ENCODE peak calls at places on chromosomes 11 and 22, in seven cellular contexts. One of them, this sample, is unnamed.
A peak's percentile ranks its signal among the peaks of the same experiment; 100 is the strongest.

GRCh38 chr11:120335596-120335927 is 651 bp upstream of the ARHGEF12 start:
- DNase-seq in uterus: no peak
- DNase-seq in transverse colon: no peak
- DNase-seq in substantia nigra: no peak
- DNase-seq in GM23248: peak; percentile 54
- DNase-seq in caudate nucleus: no peak
- DNase-seq in body of pancreas: peak; percentile 47
- DNase-seq in this sample: no peak

GRCh38 chr11:106524446-106524845 is 447.0 kb downstream of the AASDHPPT start:
- DNase-seq in uterus: no peak
- DNase-seq in transverse colon: no peak
- DNase-seq in substantia nigra: no peak
- DNase-seq in GM23248: no peak
- DNase-seq in caudate nucleus: no peak
- DNase-seq in body of pancreas: no peak
- DNase-seq in this sample: no peak

GRCh38 chr11:79430280-79430679 is 10.6 kb downstream of the TENM4 start:
- DNase-seq in uterus: no peak
- DNase-seq in transverse colon: no peak
- DNase-seq in substantia nigra: no peak
- DNase-seq in GM23248: no peak
- DNase-seq in caudate nucleus: no peak
- DNase-seq in body of pancreas: no peak
- DNase-seq in this sample: no peak

GRCh38 chr11:70739811-70740474 is 341.6 kb downstream of the CTTN start:
- DNase-seq in uterus: no peak
- DNase-seq in transverse colon: no peak
- DNase-seq in substantia nigra: no peak
- DNase-seq in GM23248: no peak
- DNase-seq in caudate nucleus: no peak
- DNase-seq in body of pancreas: peak; percentile 5
- DNase-seq in this sample: no peak

GRCh38 chr11:71458146-71459070 is 5.4 kb downstream of the NADSYN1 start:
- DNase-seq in uterus: no peak
- DNase-seq in transverse colon: no peak
- DNase-seq in substantia nigra: no peak
- DNase-seq in GM23248: no peak
- DNase-seq in caudate nucleus: no peak
- DNase-seq in body of pancreas: no peak
- DNase-seq in this sample: no peak

GRCh38 chr11:118614511-118614910 is 7.1 kb downstream of the PHLDB1 start:
- DNase-seq in uterus: no peak
- DNase-seq in transverse colon: no peak
- DNase-seq in substantia nigra: no peak
- DNase-seq in GM23248: no peak
- DNase-seq in caudate nucleus: no peak
- DNase-seq in body of pancreas: peak; percentile 5
- DNase-seq in this sample: no peak

GRCh38 chr11:15638386-15638787 is 523.7 kb downstream of the INSC start:
- DNase-seq in uterus: no peak
- DNase-seq in transverse colon: no peak
- DNase-seq in substantia nigra: no peak
- DNase-seq in GM23248: no peak
- DNase-seq in caudate nucleus: no peak
- DNase-seq in body of pancreas: no peak
- DNase-seq in this sample: no peak

GRCh38 chr22:42608481-42609361 is 6.0 kb downstream of the POLDIP3 start:
- DNase-seq in uterus: no peak
- DNase-seq in transverse colon: no peak
- DNase-seq in substantia nigra: peak; percentile 47
- DNase-seq in GM23248: peak; percentile 74
- DNase-seq in caudate nucleus: no peak
- DNase-seq in body of pancreas: no peak
- DNase-seq in this sample: no peak

GRCh38 chr11:33002143-33002542 is 13.5 kb upstream of the DEPDC7 start:
- DNase-seq in uterus: no peak
- DNase-seq in transverse colon: no peak
- DNase-seq in substantia nigra: no peak
- DNase-seq in GM23248: no peak
- DNase-seq in caudate nucleus: no peak
- DNase-seq in body of pancreas: no peak
- DNase-seq in this sample: no peak

GRCh38 chr11:71519546-71519945 is 7.5 kb upstream of the KRTAP5-7 start:
- DNase-seq in uterus: no peak
- DNase-seq in transverse colon: no peak
- DNase-seq in substantia nigra: no peak
- DNase-seq in GM23248: no peak
- DNase-seq in caudate nucleus: no peak
- DNase-seq in body of pancreas: no peak
- DNase-seq in this sample: no peak

GRCh38 chr11:70733327-70734325 is 335.3 kb downstream of the CTTN start:
- DNase-seq in uterus: no peak
- DNase-seq in transverse colon: no peak
- DNase-seq in substantia nigra: no peak
- DNase-seq in GM23248: no peak
- DNase-seq in caudate nucleus: no peak
- DNase-seq in body of pancreas: no peak
- DNase-seq in this sample: no peak

GRCh38 chr11:10622957-10623787 is 54.7 kb upstream of the LYVE1 start:
- DNase-seq in uterus: no peak
- DNase-seq in transverse colon: no peak
- DNase-seq in substantia nigra: no peak
- DNase-seq in GM23248: no peak
- DNase-seq in caudate nucleus: no peak
- DNase-seq in body of pancreas: no peak
- DNase-seq in this sample: no peak

GRCh38 chr11:112590778-112591177 is 330.1 kb upstream of the PLET1 start:
- DNase-seq in uterus: peak; percentile 50
- DNase-seq in transverse colon: no peak
- DNase-seq in substantia nigra: no peak
- DNase-seq in GM23248: peak; percentile 54
- DNase-seq in caudate nucleus: no peak
- DNase-seq in body of pancreas: no peak
- DNase-seq in this sample: no peak

DNA sequence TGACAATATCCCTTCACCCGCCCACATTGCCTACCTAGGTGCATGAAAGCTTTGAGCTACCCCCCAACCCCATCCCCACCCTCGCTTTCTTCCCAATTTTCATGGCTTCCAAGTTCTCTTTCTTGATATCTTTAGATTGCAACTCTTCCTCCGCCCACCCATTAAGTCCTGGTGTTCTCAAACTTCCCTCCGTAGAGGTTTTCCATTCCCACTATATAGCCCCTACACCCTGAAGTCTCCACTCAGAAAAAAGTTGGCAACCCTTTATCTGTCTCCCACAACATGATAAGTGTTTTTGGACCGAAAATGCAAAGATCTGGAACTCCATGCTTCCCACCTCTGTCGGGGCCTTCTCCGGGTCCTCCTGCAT is 553 bp downstream of the ZNF70 start:
- DNase-seq in uterus: no peak
- DNase-seq in transverse colon: no peak
- DNase-seq in substantia nigra: no peak
- DNase-seq in GM23248: no peak
- DNase-seq in caudate nucleus: no peak
- DNase-seq in body of pancreas: no peak
- DNase-seq in this sample: no peak
- H3K27ac ChIP-seq in uterus: peak overlapping the region; percentile 79
- H3K27ac ChIP-seq in transverse colon: peak overlapping the region; percentile 93
- H3K27ac ChIP-seq in substantia nigra: peak overlapping the region; percentile 87
- H3K27ac ChIP-seq in GM23248: no peak overlapping the region
- H3K27ac ChIP-seq in caudate nucleus: no peak overlapping the region
- H3K27ac ChIP-seq in body of pancreas: peak overlapping the region; percentile 93
- H3K27ac ChIP-seq in this sample: peak overlapping the region; percentile 93

GRCh38 chr11:12509371-12509770 is 132.0 kb downstream of the PARVA start:
- DNase-seq in uterus: no peak
- DNase-seq in transverse colon: no peak
- DNase-seq in substantia nigra: no peak
- DNase-seq in GM23248: no peak
- DNase-seq in caudate nucleus: no peak
- DNase-seq in body of pancreas: no peak
- DNase-seq in this sample: no peak
- H3K27ac ChIP-seq in uterus: peak overlapping the region; percentile 70
- H3K27ac ChIP-seq in transverse colon: peak overlapping the region; percentile 62
- H3K27ac ChIP-seq in substantia nigra: no peak overlapping the region
- H3K27ac ChIP-seq in GM23248: no peak overlapping the region
- H3K27ac ChIP-seq in caudate nucleus: no peak overlapping the region
- H3K27ac ChIP-seq in body of pancreas: no peak overlapping the region
- H3K27ac ChIP-seq in this sample: peak overlapping the region; percentile 63

GRCh38 chr11:117600261-117600783 is 196.7 kb downstream of the DSCAML1 start:
- DNase-seq in uterus: no peak
- DNase-seq in transverse colon: no peak
- DNase-seq in substantia nigra: peak; percentile 73
- DNase-seq in GM23248: no peak
- DNase-seq in caudate nucleus: peak; percentile 72
- DNase-seq in body of pancreas: no peak
- DNase-seq in this sample: no peak
- H3K27ac ChIP-seq in uterus: no peak overlapping the region
- H3K27ac ChIP-seq in transverse colon: no peak overlapping the region
- H3K27ac ChIP-seq in substantia nigra: peak overlapping the region; percentile 97
- H3K27ac ChIP-seq in GM23248: no peak overlapping the region
- H3K27ac ChIP-seq in caudate nucleus: peak overlapping the region; percentile 87
- H3K27ac ChIP-seq in body of pancreas: no peak overlapping the region
- H3K27ac ChIP-seq in this sample: no peak overlapping the region

GRCh38 chr22:31977141-31977781 is 32.9 kb downstream of the YWHAH start:
- DNase-seq in uterus: peak; percentile 37
- DNase-seq in transverse colon: peak; percentile 91
- DNase-seq in substantia nigra: peak; percentile 72
- DNase-seq in GM23248: peak; percentile 70
- DNase-seq in caudate nucleus: peak; percentile 27
- DNase-seq in body of pancreas: peak; percentile 81
- DNase-seq in this sample: no peak
- H3K27ac ChIP-seq in uterus: no peak overlapping the region
- H3K27ac ChIP-seq in transverse colon: no peak overlapping the region
- H3K27ac ChIP-seq in substantia nigra: no peak overlapping the region
- H3K27ac ChIP-seq in GM23248: no peak overlapping the region
- H3K27ac ChIP-seq in caudate nucleus: no peak overlapping the region
- H3K27ac ChIP-seq in body of pancreas: no peak overlapping the region
- H3K27ac ChIP-seq in this sample: no peak overlapping the region

DNA sequence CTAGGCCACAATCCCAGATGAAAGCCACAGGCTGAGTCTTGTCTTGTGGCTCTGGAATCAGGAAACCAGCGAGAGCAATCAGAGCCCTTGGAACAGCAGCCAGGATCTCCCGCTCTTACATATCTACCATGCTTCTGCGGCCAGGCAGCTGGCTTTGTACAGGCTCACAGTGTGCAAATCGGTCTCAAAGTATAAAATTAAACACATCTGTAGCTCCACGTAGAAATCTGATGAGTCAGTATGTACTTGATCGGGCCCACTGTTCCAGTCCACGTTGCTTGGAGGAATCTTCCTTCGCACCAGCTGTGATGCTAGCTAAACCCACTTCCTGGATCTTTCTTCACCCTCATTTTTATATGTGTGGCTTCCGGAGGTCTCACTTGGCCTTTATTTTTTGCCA is 92.2 kb downstream of the SPON1 start:
- DNase-seq in uterus: peak; percentile 45
- DNase-seq in transverse colon: no peak
- DNase-seq in substantia nigra: no peak
- DNase-seq in GM23248: peak; percentile 86
- DNase-seq in caudate nucleus: no peak
- DNase-seq in body of pancreas: peak; percentile 16
- DNase-seq in this sample: no peak
- H3K27ac ChIP-seq in uterus: peak overlapping the region; percentile 11
- H3K27ac ChIP-seq in transverse colon: no peak overlapping the region
- H3K27ac ChIP-seq in substantia nigra: no peak overlapping the region
- H3K27ac ChIP-seq in GM23248: peak overlapping the region; percentile 52
- H3K27ac ChIP-seq in caudate nucleus: no peak overlapping the region
- H3K27ac ChIP-seq in body of pancreas: no peak overlapping the region
- H3K27ac ChIP-seq in this sample: no peak overlapping the region